ENCODE peak calls at places on chromosomes 7 and 10, in five cellular contexts. One of them, this sample, is unnamed. For H3K4me1, the result is how much of the 10 kb centered on the place peaks cover.

GRCh38 chr10:46284286-46285229 is 2.2 kb upstream of the ANTXRL start:
- DNase-seq in sigmoid colon: peak
- DNase-seq in upper lobe of left lung: peak
- DNase-seq in adrenal gland: peak
- DNase-seq in prostate gland: peak
- DNase-seq in this sample: peak

GRCh38 chr7:130844811-130845580 is 111.0 kb upstream of the KLF14 start:
- DNase-seq in sigmoid colon: no peak
- DNase-seq in upper lobe of left lung: no peak
- DNase-seq in adrenal gland: peak
- DNase-seq in prostate gland: no peak
- DNase-seq in this sample: no peak

GRCh38 chr10:94285271-94285670 is 77.5 kb downstream of the NOC3L start:
- DNase-seq in sigmoid colon: no peak
- DNase-seq in upper lobe of left lung: no peak
- DNase-seq in adrenal gland: no peak
- DNase-seq in prostate gland: no peak
- DNase-seq in this sample: no peak

GRCh38 chr10:119412831-119413737 is 129.4 kb downstream of the RGS10 start:
- DNase-seq in sigmoid colon: no peak
- DNase-seq in upper lobe of left lung: no peak
- DNase-seq in adrenal gland: no peak
- DNase-seq in prostate gland: no peak
- DNase-seq in this sample: no peak

GRCh38 chr7:97174308-97174707 is 56.8 kb downstream of the SDHAF3 start:
- DNase-seq in sigmoid colon: no peak
- DNase-seq in upper lobe of left lung: no peak
- DNase-seq in adrenal gland: no peak
- DNase-seq in prostate gland: no peak
- DNase-seq in this sample: no peak

GRCh38 chr7:85829817-85830432 is 643.1 kb upstream of the SEMA3D start:
- DNase-seq in sigmoid colon: no peak
- DNase-seq in upper lobe of left lung: no peak
- DNase-seq in adrenal gland: no peak
- DNase-seq in prostate gland: no peak
- DNase-seq in this sample: no peak

GRCh38 chr7:64799-65430 is 127.5 kb upstream of the FAM20C start:
- DNase-seq in sigmoid colon: peak
- DNase-seq in upper lobe of left lung: no peak
- DNase-seq in adrenal gland: peak
- DNase-seq in prostate gland: no peak
- DNase-seq in this sample: no peak

GRCh38 chr7:94111009-94111408 is 106.9 kb upstream of the BET1 start:
- DNase-seq in sigmoid colon: no peak
- DNase-seq in upper lobe of left lung: no peak
- DNase-seq in adrenal gland: no peak
- DNase-seq in prostate gland: no peak
- DNase-seq in this sample: no peak

GRCh38 chr7:148929176-148929575 is 45.1 kb upstream of the EZH2 start:
- DNase-seq in sigmoid colon: no peak
- DNase-seq in upper lobe of left lung: no peak
- DNase-seq in adrenal gland: no peak
- DNase-seq in prostate gland: no peak
- DNase-seq in this sample: no peak

GRCh38 chr7:150560486-150560885 is 6.7 kb upstream of the GIMAP4 start:
- DNase-seq in sigmoid colon: no peak
- DNase-seq in upper lobe of left lung: no peak
- DNase-seq in adrenal gland: no peak
- DNase-seq in prostate gland: no peak
- DNase-seq in this sample: no peak

GRCh38 chr7:21972397-21972784 is 26.7 kb upstream of the CDCA7L start:
- DNase-seq in sigmoid colon: no peak
- DNase-seq in upper lobe of left lung: no peak
- DNase-seq in adrenal gland: no peak
- DNase-seq in prostate gland: no peak
- DNase-seq in this sample: no peak

GRCh38 chr10:115164220-115164619 is 71.1 kb downstream of the ATRNL1 start:
- DNase-seq in sigmoid colon: no peak
- DNase-seq in upper lobe of left lung: no peak
- DNase-seq in adrenal gland: no peak
- DNase-seq in prostate gland: no peak
- DNase-seq in this sample: no peak

GRCh38 chr7:767941-768729 is 41.1 kb upstream of the PRKAR1B start:
- DNase-seq in sigmoid colon: no peak
- DNase-seq in upper lobe of left lung: no peak
- DNase-seq in adrenal gland: peak
- DNase-seq in prostate gland: no peak
- DNase-seq in this sample: no peak

GRCh38 chr7:2196381-2197378 is 36.1 kb downstream of the MAD1L1 start:
- DNase-seq in sigmoid colon: no peak
- DNase-seq in upper lobe of left lung: peak
- DNase-seq in adrenal gland: peak
- DNase-seq in prostate gland: no peak
- DNase-seq in this sample: no peak

GRCh38 chr10:30438016-30438850 is 4.2 kb downstream of the MAP3K8 start:
- DNase-seq in sigmoid colon: no peak
- DNase-seq in upper lobe of left lung: no peak
- DNase-seq in adrenal gland: no peak
- DNase-seq in prostate gland: no peak
- DNase-seq in this sample: no peak

GRCh38 chr10:30443049-30443448 is 9.1 kb downstream of the MAP3K8 start:
- DNase-seq in sigmoid colon: no peak
- DNase-seq in upper lobe of left lung: no peak
- DNase-seq in adrenal gland: no peak
- DNase-seq in prostate gland: no peak
- DNase-seq in this sample: no peak

GRCh38 chr10:30437039-30437781 is 3.2 kb downstream of the MAP3K8 start:
- DNase-seq in sigmoid colon: no peak
- DNase-seq in upper lobe of left lung: no peak
- DNase-seq in adrenal gland: no peak
- DNase-seq in prostate gland: no peak
- DNase-seq in this sample: no peak

GRCh38 chr10:30441974-30442606 is 8.1 kb downstream of the MAP3K8 start:
- DNase-seq in sigmoid colon: no peak
- DNase-seq in upper lobe of left lung: no peak
- DNase-seq in adrenal gland: no peak
- DNase-seq in prostate gland: no peak
- DNase-seq in this sample: no peak

GRCh38 chr10:30439931-30440330 is 5.9 kb downstream of the MAP3K8 start:
- DNase-seq in sigmoid colon: no peak
- DNase-seq in upper lobe of left lung: no peak
- DNase-seq in adrenal gland: no peak
- DNase-seq in prostate gland: no peak
- DNase-seq in this sample: no peak
- TF ChIP-seq POLR2A in sigmoid colon: no peak
- TF ChIP-seq POLR2A in upper lobe of left lung: no peak
- TF ChIP-seq POLR2A in adrenal gland: no peak
- TF ChIP-seq POLR2A in prostate gland: no peak
- TF ChIP-seq POLR2A in this sample: no peak

GRCh38 chr7:154744226-154744860 is 258.6 kb downstream of the PAXIP1 start:
- DNase-seq in sigmoid colon: no peak
- DNase-seq in upper lobe of left lung: no peak
- DNase-seq in adrenal gland: peak
- DNase-seq in prostate gland: no peak
- DNase-seq in this sample: no peak
- TF ChIP-seq CTCF in sigmoid colon: peak
- TF ChIP-seq CTCF in upper lobe of left lung: peak
- TF ChIP-seq CTCF in adrenal gland: peak
- TF ChIP-seq CTCF in prostate gland: peak
- TF ChIP-seq CTCF in this sample: peak

GRCh38 chr7:106283501-106283830 is 1.3 kb downstream of the NAMPT start:
- DNase-seq in sigmoid colon: no peak
- DNase-seq in upper lobe of left lung: no peak
- DNase-seq in adrenal gland: no peak
- DNase-seq in prostate gland: no peak
- DNase-seq in this sample: no peak
- H3K4me1 ChIP-seq in sigmoid colon: under half
- H3K4me1 ChIP-seq in upper lobe of left lung: under half
- H3K4me1 ChIP-seq in adrenal gland: under half
- H3K4me1 ChIP-seq in prostate gland: under half
- H3K4me1 ChIP-seq in this sample: under half

GRCh38 chr10:101696632-101697031 is 1.7 kb upstream of the FBXW4 start:
- DNase-seq in sigmoid colon: no peak
- DNase-seq in upper lobe of left lung: no peak
- DNase-seq in adrenal gland: no peak
- DNase-seq in prostate gland: no peak
- DNase-seq in this sample: no peak

GRCh38 chr10:101693701-101694055 is 1.3 kb downstream of the FBXW4 start:
- DNase-seq in sigmoid colon: no peak
- DNase-seq in upper lobe of left lung: no peak
- DNase-seq in adrenal gland: no peak
- DNase-seq in prostate gland: peak
- DNase-seq in this sample: no peak

GRCh38 chr10:101694674-101695403 is at the start of gene FBXW4:
- DNase-seq in sigmoid colon: peak
- DNase-seq in upper lobe of left lung: peak
- DNase-seq in adrenal gland: peak
- DNase-seq in prostate gland: peak
- DNase-seq in this sample: peak

GRCh38 chr10:101695404-101695732 is 398 bp upstream of the FBXW4 start:
- DNase-seq in sigmoid colon: no peak
- DNase-seq in upper lobe of left lung: no peak
- DNase-seq in adrenal gland: no peak
- DNase-seq in prostate gland: no peak
- DNase-seq in this sample: no peak

GRCh38 chr10:101694056-101694673 is 805 bp downstream of the FBXW4 start:
- DNase-seq in sigmoid colon: peak
- DNase-seq in upper lobe of left lung: peak
- DNase-seq in adrenal gland: peak
- DNase-seq in prostate gland: peak
- DNase-seq in this sample: peak
- TF ChIP-seq POLR2A in sigmoid colon: no peak
- TF ChIP-seq POLR2A in upper lobe of left lung: no peak
- TF ChIP-seq POLR2A in adrenal gland: no peak
- TF ChIP-seq POLR2A in prostate gland: peak
- TF ChIP-seq POLR2A in this sample: peak

GRCh38 chr10:30587522-30588031 is 42.0 kb downstream of the LYZL2 start:
- DNase-seq in sigmoid colon: peak
- DNase-seq in upper lobe of left lung: peak
- DNase-seq in adrenal gland: peak
- DNase-seq in prostate gland: peak
- DNase-seq in this sample: peak
- TF ChIP-seq CTCF in sigmoid colon: no peak
- TF ChIP-seq CTCF in upper lobe of left lung: no peak
- TF ChIP-seq CTCF in adrenal gland: no peak
- TF ChIP-seq CTCF in prostate gland: no peak
- TF ChIP-seq CTCF in this sample: no peak

DNA sequence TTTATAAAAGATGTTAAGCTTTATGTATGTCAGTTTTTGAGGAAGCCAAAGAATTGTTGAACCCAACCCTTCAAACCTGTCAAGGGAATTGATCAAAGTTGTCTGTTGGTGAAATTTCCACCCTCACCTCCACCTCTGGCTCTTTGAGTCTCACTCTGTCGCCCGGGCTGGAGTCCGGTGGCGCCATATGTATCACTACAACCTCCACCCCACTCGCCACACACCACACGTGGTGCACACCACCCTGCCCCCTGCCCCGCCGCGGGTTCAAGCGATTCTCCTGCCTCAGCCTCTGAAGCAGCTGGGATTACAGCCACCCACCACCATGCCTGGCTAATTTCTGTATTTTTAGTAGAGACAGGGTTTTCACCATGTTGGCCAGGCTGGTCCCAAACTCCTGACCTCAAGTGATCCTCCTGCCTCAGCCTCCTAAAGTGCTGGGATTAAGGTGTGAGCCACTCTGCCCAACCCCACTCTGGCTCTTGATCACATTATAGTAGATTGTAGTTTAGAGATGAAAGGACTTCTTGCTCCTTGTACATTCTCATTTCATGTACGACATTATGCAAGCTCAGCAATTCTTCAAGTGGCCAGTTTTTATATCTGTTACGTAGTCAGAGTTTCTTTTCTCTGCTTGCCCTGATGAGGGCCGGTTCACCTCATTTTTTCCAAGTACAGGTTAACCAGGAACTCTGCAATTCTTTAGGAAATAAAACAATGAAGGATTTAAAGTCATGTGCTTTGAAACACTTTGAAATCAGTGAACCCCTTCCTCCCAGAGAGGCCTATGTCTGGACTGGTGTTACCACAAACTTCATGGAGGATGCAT is 7.0 kb downstream of the BAMBI start:
- DNase-seq in sigmoid colon: no peak
- DNase-seq in upper lobe of left lung: no peak
- DNase-seq in adrenal gland: no peak
- DNase-seq in prostate gland: no peak
- DNase-seq in this sample: no peak
- H3K4me1 ChIP-seq in sigmoid colon: under half
- H3K4me1 ChIP-seq in upper lobe of left lung: under half
- H3K4me1 ChIP-seq in adrenal gland: under half
- H3K4me1 ChIP-seq in prostate gland: under half
- H3K4me1 ChIP-seq in this sample: under half

GRCh38 chr10:97686962-97687784 is at the start of gene AVPI1:
- DNase-seq in sigmoid colon: peak
- DNase-seq in upper lobe of left lung: peak
- DNase-seq in adrenal gland: peak
- DNase-seq in prostate gland: peak
- DNase-seq in this sample: peak
- TF ChIP-seq POLR2A in sigmoid colon: peak
- TF ChIP-seq POLR2A in upper lobe of left lung: no peak
- TF ChIP-seq POLR2A in adrenal gland: peak
- TF ChIP-seq POLR2A in prostate gland: peak
- TF ChIP-seq POLR2A in this sample: peak

DNA sequence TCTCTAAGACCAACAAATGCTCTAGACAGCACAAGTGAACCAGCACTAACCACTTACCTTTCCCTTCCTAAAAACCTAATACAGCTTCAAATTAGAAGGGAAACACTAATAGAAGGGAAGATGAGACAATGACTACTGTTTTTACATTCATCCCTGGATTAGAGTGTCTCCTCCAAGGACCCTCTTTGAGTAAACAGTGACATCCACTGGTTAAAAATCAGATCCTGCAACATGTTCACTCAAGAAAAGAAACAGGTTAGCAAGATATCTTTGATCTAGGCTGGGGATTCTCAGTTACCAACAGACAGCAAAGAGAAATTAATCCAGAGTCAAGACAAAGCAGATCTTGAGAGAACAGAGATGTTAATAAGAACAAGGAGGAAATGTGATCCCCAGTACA is 177.7 kb upstream of the GHITM start:
- DNase-seq in sigmoid colon: no peak
- DNase-seq in upper lobe of left lung: no peak
- DNase-seq in adrenal gland: no peak
- DNase-seq in prostate gland: no peak
- DNase-seq in this sample: no peak
- TF ChIP-seq CTCF in sigmoid colon: no peak
- TF ChIP-seq CTCF in upper lobe of left lung: no peak
- TF ChIP-seq CTCF in adrenal gland: no peak
- TF ChIP-seq CTCF in prostate gland: no peak
- TF ChIP-seq CTCF in this sample: no peak

GRCh38 chr7:98321301-98321700 is 39.8 kb downstream of the BRI3 start:
- DNase-seq in sigmoid colon: no peak
- DNase-seq in upper lobe of left lung: no peak
- DNase-seq in adrenal gland: no peak
- DNase-seq in prostate gland: no peak
- DNase-seq in this sample: no peak
- H3K4me1 ChIP-seq in sigmoid colon: under half
- H3K4me1 ChIP-seq in upper lobe of left lung: under half
- H3K4me1 ChIP-seq in adrenal gland: under half
- H3K4me1 ChIP-seq in prostate gland: under half
- H3K4me1 ChIP-seq in this sample: under half